ENCODE peak calls at places on chromosomes 7 and 10, in eight cellular contexts. M, Z, C, I, S, G, W and V are unnamed samples.

GRCh38 chr10:50322075-50322474 is 70.8 kb upstream of the ASAH2 start:
- DNase-seq in M (no peak), Z (no peak), C (peak), I (no peak), S (peak), G (no peak), W (no peak), V (peak)

GRCh38 chr7:111987115-111987826 is 218.9 kb downstream of the DOCK4 start:
- DNase-seq in M (no peak), Z (no peak), C (peak), I (no peak), S (peak), G (no peak), W (no peak), V (peak)

GRCh38 chr7:106257752-106258151 is 27.0 kb downstream of the NAMPT start:
- DNase-seq in M (no peak), Z (no peak), C (no peak), I (no peak), S (no peak), G (no peak), W (no peak), V (no peak)

GRCh38 chr7:155052982-155053381 is 17.1 kb upstream of the HTR5A start:
- DNase-seq in M (no peak), Z (no peak), C (no peak), I (no peak), S (no peak), G (no peak), W (no peak), V (no peak)

GRCh38 chr10:46268076-46268881 is 18.5 kb upstream of the ANTXRL start:
- DNase-seq in M (no peak), Z (no peak), C (no peak), I (no peak), S (no peak), G (no peak), W (peak), V (no peak)

GRCh38 chr7:30308392-30308791 is 24.0 kb downstream of the ZNRF2 start:
- DNase-seq in M (no peak), Z (no peak), C (no peak), I (no peak), S (no peak), G (no peak), W (no peak), V (peak)

GRCh38 chr7:156778668-156779067 is 114.3 kb downstream of the LMBR1 start:
- DNase-seq in M (no peak), Z (no peak), C (no peak), I (no peak), S (no peak), G (no peak), W (no peak), V (no peak)

GRCh38 chr7:94298943-94299342 is 95.8 kb upstream of the COL1A2 start:
- DNase-seq in M (no peak), Z (no peak), C (peak), I (peak), S (peak), G (no peak), W (no peak), V (peak)

GRCh38 chr10:32377458-32378370 is 30.8 kb upstream of the EPC1 start:
- DNase-seq in M (peak), Z (no peak), C (peak), I (no peak), S (peak), G (peak), W (peak), V (peak)

GRCh38 chr10:46545861-46546590 is 10.4 kb downstream of the GPRIN2 start:
- DNase-seq in M (peak), Z (no peak), C (no peak), I (peak), S (no peak), G (no peak), W (no peak), V (no peak)

GRCh38 chr10:91409869-91410637 is at the start of gene HECTD2:
- DNase-seq in M (peak), Z (peak), C (peak), I (peak), S (peak), G (peak), W (peak), V (peak)

GRCh38 chr10:32958992-32959703 is 1.1 kb upstream of the ITGB1 start:
- DNase-seq in M (no peak), Z (no peak), C (no peak), I (no peak), S (no peak), G (no peak), W (no peak), V (no peak)

GRCh38 chr10:62803993-62804383 is 532 bp upstream of the ADO start:
- DNase-seq in M (no peak), Z (no peak), C (no peak), I (no peak), S (no peak), G (no peak), W (no peak), V (no peak)

GRCh38 chr7:28125381-28126046 is 55.1 kb downstream of the JAZF1 start:
- DNase-seq in M (no peak), Z (no peak), C (peak), I (peak), S (peak), G (no peak), W (no peak), V (peak)

GRCh38 chr10:50417906-50418697 is 166.8 kb upstream of the ASAH2 start:
- DNase-seq in M (peak), Z (peak), C (peak), I (peak), S (peak), G (peak), W (peak), V (peak)

GRCh38 chr10:18650618-18651017 is 769 bp downstream of the NSUN6 start:
- DNase-seq in M (no peak), Z (no peak), C (no peak), I (no peak), S (no peak), G (no peak), W (no peak), V (no peak)

GRCh38 chr7:38195804-38196595 is 18.0 kb downstream of the STARD3NL start:
- DNase-seq in M (no peak), Z (no peak), C (peak), I (no peak), S (peak), G (no peak), W (no peak), V (peak)

GRCh38 chr10:101967713-101968112 is 88.3 kb downstream of the ARMH3 start:
- DNase-seq in M (no peak), Z (no peak), C (peak), I (no peak), S (no peak), G (no peak), W (no peak), V (peak)

GRCh38 chr7:142697270-142697669 is 52.0 kb upstream of the PRSS1 start:
- DNase-seq in M (no peak), Z (no peak), C (no peak), I (no peak), S (no peak), G (no peak), W (no peak), V (peak)

GRCh38 chr7:4801839-4802231 is 26.4 kb downstream of the AP5Z1 start:
- DNase-seq in M (no peak), Z (no peak), C (no peak), I (no peak), S (no peak), G (no peak), W (no peak), V (no peak)

GRCh38 chr10:78222096-78222790 is 188.6 kb downstream of the RPS24 start:
- DNase-seq in M (no peak), Z (no peak), C (no peak), I (no peak), S (no peak), G (no peak), W (no peak), V (no peak)

GRCh38 chr10:33743429-33743857 is 409.0 kb upstream of the NRP1 start:
- DNase-seq in M (no peak), Z (no peak), C (no peak), I (no peak), S (no peak), G (peak), W (no peak), V (no peak)

GRCh38 chr10:6052247-6053221 is 9.6 kb downstream of the IL2RA start:
- DNase-seq in M (no peak), Z (no peak), C (no peak), I (no peak), S (no peak), G (no peak), W (peak), V (peak)

GRCh38 chr10:124619195-124619594 is 125.0 kb downstream of the FAM53B start:
- DNase-seq in M (no peak), Z (no peak), C (no peak), I (no peak), S (no peak), G (no peak), W (no peak), V (peak)

GRCh38 chr7:143305423-143306070 is 10.4 kb upstream of the CLCN1 start:
- DNase-seq in M (peak), Z (peak), C (peak), I (peak), S (peak), G (peak), W (peak), V (peak)

GRCh38 chr10:123240250-123240649 is 86.0 kb downstream of the BUB3 start:
- DNase-seq in M (no peak), Z (no peak), C (no peak), I (no peak), S (no peak), G (no peak), W (no peak), V (no peak)

GRCh38 chr10:123240776-123241175 is 86.6 kb downstream of the BUB3 start:
- DNase-seq in M (no peak), Z (no peak), C (no peak), I (no peak), S (no peak), G (no peak), W (no peak), V (no peak)

GRCh38 chr10:123241391-123242141 is 87.4 kb downstream of the BUB3 start:
- DNase-seq in M (no peak), Z (no peak), C (peak), I (no peak), S (no peak), G (no peak), W (peak), V (no peak)

DNA sequence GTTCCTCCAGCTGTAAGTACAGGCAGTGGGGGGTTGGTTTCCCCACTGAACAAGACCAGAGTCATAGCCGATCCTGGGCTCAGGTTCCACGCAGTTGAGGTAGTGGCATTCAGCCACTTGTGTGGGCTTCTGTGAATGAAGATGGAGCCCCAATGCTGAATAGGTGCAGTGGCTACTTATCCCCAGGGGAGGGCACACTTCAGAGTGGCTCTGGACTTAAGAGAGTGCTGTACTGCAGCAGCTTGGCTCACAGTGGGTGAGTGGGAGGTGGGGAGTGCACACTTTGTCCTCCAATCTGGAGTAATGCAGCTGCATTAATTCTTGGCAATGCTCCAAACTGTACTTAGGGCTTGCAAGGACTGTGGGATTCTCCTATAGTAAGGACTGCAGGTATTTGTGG is 81.9 kb downstream of the BUB3 start:
- DNase-seq in M (no peak), Z (no peak), C (peak), I (no peak), S (no peak), G (no peak), W (no peak), V (no peak)
- TF ChIP-seq CTCF in M (no peak), Z (no peak), C (no peak), I (no peak), S (no peak), G (no peak), W (no peak), V (no peak)

DNA sequence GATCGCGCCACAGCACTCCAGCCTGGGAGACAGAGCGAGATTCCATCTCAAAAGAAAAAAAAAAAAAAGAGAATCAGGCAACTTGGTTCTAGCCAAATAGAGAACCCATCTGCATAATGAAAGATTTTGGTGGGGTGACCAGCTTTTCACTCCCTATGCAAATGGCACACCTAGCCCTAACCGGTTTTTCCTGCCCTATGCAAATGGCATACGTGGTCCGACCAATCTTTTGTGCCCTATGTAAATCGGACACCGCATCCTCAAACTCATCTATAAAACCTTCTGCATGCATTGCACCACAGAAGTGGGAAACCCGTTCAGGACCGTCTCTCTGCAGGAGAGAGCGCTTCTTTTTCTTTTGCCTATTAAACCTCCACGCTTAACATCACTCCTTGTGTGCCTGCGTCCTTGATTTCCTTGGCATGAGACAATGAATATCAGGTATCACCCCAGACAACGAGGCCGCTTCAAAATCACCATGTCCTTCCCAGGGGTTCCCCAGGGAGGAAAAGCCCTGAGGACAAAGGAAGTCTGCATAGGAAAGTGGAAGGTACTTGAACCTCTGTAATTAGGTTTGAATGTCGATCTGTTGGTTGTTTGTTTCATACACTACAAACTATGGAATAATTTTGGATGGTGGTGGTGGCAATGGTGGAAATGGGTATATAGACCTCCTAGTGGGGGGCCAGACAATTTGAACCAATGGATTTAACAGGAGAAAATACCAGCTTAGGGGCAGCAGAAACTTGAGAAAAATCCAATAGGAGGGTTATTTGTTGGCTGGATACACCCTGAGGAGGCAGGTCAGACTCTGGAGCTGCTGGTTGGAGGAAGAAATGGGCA is 396.2 kb downstream of the TYW1 start:
- DNase-seq in M (no peak), Z (no peak), C (no peak), I (no peak), S (no peak), G (no peak), W (no peak), V (peak)
- H3K4me3 ChIP-seq in M (no peak), Z (no peak), C (no peak), I (no peak), S (no peak), G (no peak), W (no peak), V (no peak)

DNA sequence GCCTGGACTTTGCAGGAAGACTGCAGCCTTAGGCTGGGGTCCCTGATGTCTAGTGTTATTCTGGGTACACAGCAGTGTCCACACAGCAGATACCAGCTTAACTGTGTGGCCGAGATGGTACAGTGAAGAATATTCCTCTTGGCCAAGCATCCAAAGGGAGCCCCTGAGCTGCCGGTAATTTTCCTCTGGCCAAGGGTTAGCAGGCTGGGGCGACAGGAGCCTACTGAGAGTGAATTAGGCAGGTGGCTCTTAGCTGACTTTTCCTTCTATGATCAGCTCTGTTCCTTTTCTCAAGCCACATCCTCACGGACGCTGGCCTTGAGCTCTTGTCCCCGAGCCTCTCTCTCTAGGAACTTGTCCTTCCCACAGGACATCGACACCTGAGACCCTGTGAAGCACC is 29.8 kb downstream of the PRKAG2 start:
- DNase-seq in M (no peak), Z (no peak), C (no peak), I (no peak), S (no peak), G (no peak), W (no peak), V (no peak)
- TF ChIP-seq CTCF in M (no peak), Z (no peak), C (no peak), I (no peak), S (no peak), G (no peak), W (no peak), V (no peak)

DNA sequence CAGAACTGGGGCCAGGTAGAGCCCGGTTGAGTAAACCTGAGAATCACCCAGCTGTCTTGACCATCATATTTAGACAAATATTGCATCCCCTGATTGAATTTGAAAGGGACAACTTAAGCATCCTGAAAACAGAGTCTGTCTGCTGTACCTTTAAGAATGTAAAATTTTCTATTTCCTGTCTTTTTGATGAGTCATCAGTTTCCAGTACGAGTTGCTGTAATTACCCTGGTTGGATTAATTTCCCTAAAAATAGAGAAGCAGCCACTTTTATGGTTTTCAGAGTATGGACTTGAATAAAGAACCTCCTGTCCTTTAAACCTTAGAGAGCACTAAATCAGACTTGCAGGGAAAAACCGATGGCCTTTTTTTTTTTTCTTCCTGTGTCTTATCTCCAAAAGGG is 164.6 kb upstream of the SH2B2 start:
- DNase-seq in M (no peak), Z (no peak), C (peak), I (no peak), S (peak), G (peak), W (no peak), V (peak)
- H3K4me3 ChIP-seq in M (no peak), Z (no peak), C (peak), I (no peak), S (no peak), G (no peak), W (no peak), V (no peak)

DNA sequence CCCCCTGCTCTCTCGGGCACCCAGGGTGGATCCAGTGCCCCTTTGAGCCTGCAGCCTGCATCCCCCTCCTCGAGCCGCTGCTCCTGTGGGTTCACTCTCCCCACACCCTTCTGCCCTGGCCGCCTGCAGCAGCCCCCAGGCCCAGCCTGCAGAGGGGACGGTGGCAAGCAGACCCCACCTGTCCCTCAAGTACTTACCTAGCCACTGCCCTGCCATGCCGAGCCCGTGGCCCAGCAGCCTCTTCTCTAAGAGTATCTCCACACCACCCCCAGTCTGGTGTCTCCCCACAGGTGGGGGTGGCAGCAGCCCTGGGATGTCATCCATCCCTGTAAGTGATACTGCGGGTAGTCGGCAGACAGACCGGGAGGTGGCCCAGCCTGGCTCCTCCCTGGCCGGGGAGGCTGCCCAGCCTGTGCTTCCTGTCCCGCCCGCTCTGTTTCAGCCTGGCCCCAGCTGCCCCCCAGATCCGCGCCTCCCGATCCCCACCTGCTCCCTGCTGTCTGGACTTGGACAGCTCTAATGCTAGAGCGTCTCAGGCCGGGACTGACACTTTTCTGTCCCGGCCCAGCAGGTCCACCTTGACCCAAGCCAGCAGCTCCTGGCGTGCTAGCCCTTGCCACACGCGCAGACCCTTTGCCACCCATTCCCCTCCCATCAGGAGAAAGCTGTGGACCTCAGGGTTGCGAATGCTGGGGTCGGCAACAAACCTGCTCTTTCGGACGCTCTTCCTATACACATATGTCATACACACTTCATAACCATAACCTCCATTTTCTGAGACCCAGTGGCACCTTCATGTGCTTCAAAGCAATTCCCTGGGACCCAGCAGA is 25.0 kb downstream of the YKT6 start:
- DNase-seq in M (no peak), Z (peak), C (no peak), I (no peak), S (no peak), G (no peak), W (no peak), V (no peak)
- TF ChIP-seq CTCF in M (no peak), Z (no peak), C (no peak), I (no peak), S (no peak), G (no peak), W (no peak), V (no peak)